ENCODE peak calls at places on chromosomes 1 and 21, in four cellular contexts. R is GM12878, S is H1, C is HepG2. F is an unnamed sample.

GRCh38 chr1:7430646-7431045 is 340.4 kb upstream of the VAMP3 start:
- DNase-seq in R (no peak), S (no peak), C (no peak), F (no peak)

GRCh38 chr1:226083303-226084101 is 21.0 kb downstream of the H3-3A start:
- DNase-seq in R (peak), S (peak), C (peak), F (peak)

GRCh38 chr1:16352842-16353535 is 709 bp upstream of the FBXO42 start:
- DNase-seq in R (peak), S (no peak), C (no peak), F (no peak)

GRCh38 chr1:1304331-1305299 is 3.1 kb downstream of the ACAP3 start:
- DNase-seq in R (no peak), S (peak), C (peak), F (no peak)

GRCh38 chr1:116273042-116273783 is 99.8 kb upstream of the ATP1A1 start:
- DNase-seq in R (no peak), S (no peak), C (peak), F (no peak)

GRCh38 chr1:178537445-178538090 is 24.7 kb downstream of the TEX35 start:
- DNase-seq in R (no peak), S (no peak), C (peak), F (no peak)

GRCh38 chr1:157540160-157540748 is 12.1 kb downstream of the FCRL5 start:
- DNase-seq in R (no peak), S (no peak), C (no peak), F (peak)

GRCh38 chr1:44592208-44593145 is 81.8 kb downstream of the TMEM53 start:
- DNase-seq in R (no peak), S (peak), C (no peak), F (no peak)

GRCh38 chr1:18936471-18936813 is 20.0 kb downstream of the IFFO2 start:
- DNase-seq in R (no peak), S (no peak), C (no peak), F (no peak)

GRCh38 chr1:78743626-78744025 is 94.0 kb downstream of the IFI44 start:
- DNase-seq in R (no peak), S (no peak), C (no peak), F (no peak)

GRCh38 chr21:44253832-44254700 is 7.6 kb downstream of the DNMT3L start:
- DNase-seq in R (no peak), S (no peak), C (no peak), F (no peak)

GRCh38 chr1:212982430-212983152 is 32.2 kb downstream of the VASH2 start:
- DNase-seq in R (no peak), S (peak), C (no peak), F (no peak)

GRCh38 chr1:68495968-68496679 is 758 bp downstream of the DEPDC1 start:
- DNase-seq in R (no peak), S (no peak), C (peak), F (peak)

GRCh38 chr1:74343191-74343590 is 108.0 kb downstream of the TNNI3K start:
- DNase-seq in R (no peak), S (no peak), C (no peak), F (no peak)

GRCh38 chr1:53025778-53026131 is 36.3 kb upstream of the PODN start:
- DNase-seq in R (no peak), S (no peak), C (no peak), F (no peak)

GRCh38 chr1:229066591-229066990 is 204.3 kb upstream of the RAB4A start:
- DNase-seq in R (no peak), S (no peak), C (no peak), F (no peak)

GRCh38 chr1:43908858-43909257 is 24.7 kb upstream of the ARTN start:
- DNase-seq in R (no peak), S (no peak), C (no peak), F (no peak)

GRCh38 chr21:44427241-44428120 is 27.8 kb upstream of the LRRC3 start:
- DNase-seq in R (no peak), S (no peak), C (no peak), F (no peak)

GRCh38 chr1:246533371-246533905 is 26.4 kb upstream of the SMYD3 start:
- DNase-seq in R (no peak), S (no peak), C (no peak), F (peak)

GRCh38 chr1:153246825-153247224 is 12.7 kb upstream of the LORICRIN start:
- DNase-seq in R (no peak), S (no peak), C (no peak), F (no peak)

GRCh38 chr1:33288976-33289857 is 31.7 kb downstream of the A3GALT2 start:
- DNase-seq in R (no peak), S (no peak), C (no peak), F (no peak)

GRCh38 chr1:100759188-100759587 is 39.6 kb downstream of the VCAM1 start:
- DNase-seq in R (no peak), S (no peak), C (no peak), F (no peak)

GRCh38 chr1:1001057-1001630 is 1.2 kb upstream of the HES4 start:
- DNase-seq in R (no peak), S (no peak), C (no peak), F (no peak)

GRCh38 chr1:225440380-225440957 is 12.6 kb upstream of the LBR start:
- DNase-seq in R (no peak), S (no peak), C (no peak), F (no peak)

GRCh38 chr1:40641601-40642242 is 23.8 kb downstream of the RIMS3 start:
- DNase-seq in R (no peak), S (no peak), C (no peak), F (no peak)

GRCh38 chr1:34780528-34780927 is 486 bp upstream of the GJB3 start:
- DNase-seq in R (no peak), S (no peak), C (no peak), F (no peak)

GRCh38 chr1:183881387-183882084 is 76.6 kb downstream of the RGL1 start:
- DNase-seq in R (no peak), S (peak), C (peak), F (peak)

GRCh38 chr1:209406111-209406654 is 177.3 kb upstream of the CAMK1G start:
- DNase-seq in R (no peak), S (no peak), C (no peak), F (no peak)

GRCh38 chr1:47444578-47445465 is 7.0 kb downstream of the FOXD2 start:
- DNase-seq in R (no peak), S (peak), C (no peak), F (no peak)

GRCh38 chr21:26966978-26967913 is at the start of gene ADAMTS5:
- DNase-seq in R (no peak), S (peak), C (no peak), F (no peak)

GRCh38 chr1:40004857-40005256 is 35.7 kb upstream of the CAP1 start:
- DNase-seq in R (no peak), S (no peak), C (no peak), F (no peak)

GRCh38 chr1:145690587-145691558 is 16.3 kb downstream of the PDZK1 start:
- DNase-seq in R (peak), S (no peak), C (peak), F (peak)

GRCh38 chr1:173532237-173532636 is 55.1 kb downstream of the PRDX6 start:
- DNase-seq in R (no peak), S (no peak), C (no peak), F (no peak)

GRCh38 chr1:75472971-75473603 is 137.8 kb downstream of the SLC44A5 start:
- DNase-seq in R (no peak), S (no peak), C (no peak), F (no peak)

GRCh38 chr1:43274804-43275180 is 5.0 kb downstream of the TMEM125 start:
- DNase-seq in R (no peak), S (no peak), C (no peak), F (no peak)

GRCh38 chr1:25825605-25826004 is 5.9 kb downstream of the MTFR1L start:
- DNase-seq in R (no peak), S (no peak), C (peak), F (no peak)
- TF ChIP-seq SUZ12 in R (no peak), S (no peak), C (no peak), F (no peak)

GRCh38 chr1:156103521-156103947 is 11.0 kb upstream of the LMNA start:
- DNase-seq in R (no peak), S (no peak), C (no peak), F (no peak)

GRCh38 chr1:156104065-156104810 is 10.3 kb upstream of the LMNA start:
- DNase-seq in R (no peak), S (no peak), C (peak), F (no peak)

GRCh38 chr1:156106624-156107488 is 7.7 kb upstream of the LMNA start:
- DNase-seq in R (no peak), S (peak), C (no peak), F (no peak)

GRCh38 chr1:156102634-156103511 is 11.6 kb upstream of the LMNA start:
- DNase-seq in R (no peak), S (no peak), C (peak), F (no peak)

GRCh38 chr1:156104861-156105546 is 9.5 kb upstream of the LMNA start:
- DNase-seq in R (no peak), S (no peak), C (peak), F (no peak)
- H3K4me3 ChIP-seq in R (peak), S (no peak), C (peak), F (no peak)

GRCh38 chr1:76940586-76941335 is 73.5 kb downstream of the ST6GALNAC5 start:
- DNase-seq in R (no peak), S (no peak), C (no peak), F (no peak)
- TF ChIP-seq SUZ12 in R (no peak), S (no peak), C (no peak), F (no peak)

DNA sequence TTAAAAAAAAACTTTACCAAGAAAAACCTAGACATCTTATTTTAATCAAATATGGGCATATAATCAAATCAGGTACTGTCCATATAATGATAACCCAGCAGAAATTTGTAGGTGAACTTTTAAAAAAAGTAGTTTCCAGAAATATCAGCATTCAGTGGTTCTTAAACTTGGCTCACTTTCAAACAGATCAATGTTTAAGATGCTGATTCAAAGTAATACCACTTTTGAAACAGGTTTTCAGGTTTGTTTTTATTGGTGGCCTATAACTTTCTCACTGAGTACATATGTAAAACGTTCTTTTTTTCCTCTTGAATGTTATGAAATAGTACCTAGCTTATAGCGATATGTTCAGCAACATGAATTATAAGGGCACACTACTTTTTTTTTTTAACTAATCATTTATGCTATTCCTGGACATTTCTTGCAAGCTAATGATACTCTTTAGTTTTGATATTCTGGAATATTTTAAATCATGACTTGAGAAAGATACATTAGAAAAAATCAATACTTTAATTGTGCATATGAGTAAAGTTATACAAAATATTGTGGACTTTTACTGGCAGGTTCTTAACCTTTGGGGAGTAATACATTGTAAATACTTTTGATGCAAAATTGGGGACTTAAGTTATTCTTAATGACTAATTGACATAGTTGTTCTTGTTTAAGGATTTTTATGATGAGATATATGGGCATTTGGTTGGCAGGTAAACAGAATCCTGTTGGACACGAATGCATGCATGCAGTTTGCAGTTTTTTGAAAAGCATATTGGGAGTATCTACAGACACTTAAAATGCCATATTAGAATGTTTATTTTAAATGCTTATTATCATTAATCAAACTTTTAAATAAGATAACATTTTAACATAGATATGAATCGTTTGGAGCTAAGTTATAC is 3.1 kb downstream of the NFIA start:
- DNase-seq in R (no peak), S (no peak), C (no peak), F (no peak)
- H3K4me3 ChIP-seq in R (no peak), S (no peak), C (peak), F (no peak)

GRCh38 chr1:96707023-96707422 is 14.6 kb upstream of the PTBP2 start:
- DNase-seq in R (no peak), S (no peak), C (no peak), F (no peak)
- TF ChIP-seq SUZ12 in R (no peak), S (no peak), C (no peak), F (no peak)

DNA sequence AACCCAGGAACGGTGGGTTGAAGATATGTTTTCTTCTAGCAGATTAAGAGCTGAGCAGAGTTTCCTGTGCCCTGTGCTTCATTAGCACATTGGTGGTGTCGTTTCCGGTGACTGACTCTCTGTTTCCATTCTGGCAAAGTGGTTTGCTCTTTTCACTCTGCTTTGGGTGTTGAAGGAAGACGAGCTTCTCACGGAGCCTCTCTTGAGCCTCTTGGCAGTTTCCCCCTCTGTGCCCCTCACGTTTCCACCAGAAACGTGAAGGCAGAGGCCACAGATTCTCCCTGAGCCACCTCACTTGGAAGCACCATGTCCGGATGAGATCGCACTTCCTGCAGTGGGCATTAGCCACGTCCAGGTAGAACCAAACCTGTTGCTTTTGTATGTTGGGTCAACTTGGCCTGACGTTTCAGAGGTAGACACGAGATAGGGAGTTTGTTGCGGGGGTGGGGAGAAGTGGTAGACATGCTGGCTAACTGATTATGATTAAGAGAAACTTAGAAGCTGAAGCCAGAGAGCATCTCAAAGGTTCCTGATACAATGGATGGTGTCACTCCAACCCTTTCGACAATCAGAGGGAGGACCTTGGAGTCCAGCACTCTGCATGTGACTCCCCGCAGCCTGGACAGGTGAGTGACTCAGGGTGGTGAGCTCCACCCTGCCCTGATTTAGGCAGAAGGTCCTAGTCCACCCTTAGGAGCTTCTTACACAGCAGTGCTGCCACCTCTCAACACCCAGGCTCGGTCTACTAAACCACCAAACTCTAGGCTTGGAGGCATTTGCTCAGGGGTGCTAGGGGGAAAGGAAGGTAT is at the start of gene LAX1:
- DNase-seq in R (peak), S (no peak), C (no peak), F (no peak)
- H3K4me3 ChIP-seq in R (peak), S (no peak), C (no peak), F (no peak)

GRCh38 chr1:29382851-29383588 is 146.7 kb downstream of the PTPRU start:
- DNase-seq in R (no peak), S (no peak), C (no peak), F (no peak)
- TF ChIP-seq SUZ12 in R (no peak), S (no peak), C (no peak), F (no peak)

GRCh38 chr1:161012420-161012819 is 8.5 kb downstream of the F11R start:
- DNase-seq in R (no peak), S (no peak), C (no peak), F (no peak)

GRCh38 chr1:161008857-161009554 is 11.9 kb downstream of the F11R start:
- DNase-seq in R (no peak), S (no peak), C (peak), F (no peak)

GRCh38 chr1:161013591-161014513 is 7.1 kb downstream of the F11R start:
- DNase-seq in R (peak), S (peak), C (peak), F (no peak)

GRCh38 chr1:161009602-161010211 is 11.2 kb downstream of the F11R start:
- DNase-seq in R (no peak), S (no peak), C (no peak), F (no peak)

GRCh38 chr1:161013104-161013590 is 7.8 kb downstream of the F11R start:
- DNase-seq in R (no peak), S (no peak), C (no peak), F (no peak)
- H3K4me3 ChIP-seq in R (peak), S (no peak), C (peak), F (no peak)

GRCh38 chr21:31730687-31731111 is 1.2 kb downstream of the SCAF4 start:
- DNase-seq in R (no peak), S (peak), C (peak), F (peak)
- TF ChIP-seq SUZ12 in R (no peak), S (no peak), C (no peak), F (no peak)

F was measured in NT2/D1.